ENCODE peak calls at places on chromosomes 11 and 22, in four cellular contexts. O, J, L and S are unnamed samples.

GRCh38 chr11:50412832-50413231 is 380.2 kb downstream of the OR4C45 start:
- DNase-seq in O (no peak), J (no peak), L (no peak), S (no peak)

GRCh38 chr11:61636676-61637075 is 43.5 kb upstream of the DAGLA start:
- DNase-seq in J (no peak), L (no peak), O (no peak), S (no peak)

GRCh38 chr22:27383896-27384295 is 417.7 kb downstream of the MN1 start:
- DNase-seq in O (no peak), L (no peak), J (no peak), S (no peak)

GRCh38 chr11:81596709-81597108 is 1137.0 kb downstream of the FAM181B start:
- DNase-seq in O (no peak), L (no peak), J (no peak), S (no peak)

GRCh38 chr11:9172394-9172793 is 81.0 kb upstream of the SCUBE2 start:
- DNase-seq in O (no peak), L (no peak), J (no peak), S (no peak)

GRCh38 chr22:41480397-41480735 is 11.4 kb downstream of the ACO2 start:
- DNase-seq in J (no peak), O (no peak), L (no peak), S (no peak)

GRCh38 chr11:80521592-80521991 is 1080.8 kb upstream of the TENM4 start:
- DNase-seq in O (no peak), L (no peak), J (no peak), S (no peak)

GRCh38 chr11:45027312-45027711 is 76.6 kb upstream of the TP53I11 start:
- DNase-seq in O (no peak), L (no peak), J (no peak), S (no peak)

GRCh38 chr11:65917434-65918210 is 1.2 kb downstream of the C11orf68 start:
- DNase-seq in O (no peak), L (no peak), J (no peak), S (no peak)

GRCh38 chr11:16295592-16295991 is 60.8 kb downstream of the SOX6 start:
- DNase-seq in L (no peak), O (no peak), J (no peak), S (no peak)

GRCh38 chr11:56497010-56497409 is 5.8 kb upstream of the OR5M8 start:
- DNase-seq in O (no peak), L (no peak), J (no peak), S (no peak)

GRCh38 chr11:61827573-61828378 is at the start of gene FADS2:
- DNase-seq in O (peak), J (peak), L (peak), S (peak)

GRCh38 chr22:24768537-24769374 is 5.8 kb downstream of the PIWIL3 start:
- DNase-seq in J (peak), L (peak), O (peak), S (no peak)

GRCh38 chr11:28743101-28743550 is 634.9 kb downstream of the METTL15 start:
- DNase-seq in J (peak), O (no peak), L (no peak), S (no peak)

GRCh38 chr11:118953265-118953664 is 2.8 kb upstream of the UPK2 start:
- DNase-seq in L (no peak), O (no peak), J (peak), S (no peak)

GRCh38 chr11:46247664-46248063 is 29.8 kb upstream of the CREB3L1 start:
- DNase-seq in O (no peak), L (no peak), J (peak), S (no peak)

GRCh38 chr11:3627291-3627690 is 14.5 kb downstream of the ART5 start:
- DNase-seq in J (no peak), L (no peak), O (no peak), S (no peak)

GRCh38 chr22:25141994-25142620 is 57.6 kb upstream of the CRYBB3 start:
- DNase-seq in O (no peak), J (peak), L (peak), S (no peak)

GRCh38 chr11:84800755-84801346 is 826.3 kb downstream of the DLG2 start:
- DNase-seq in J (peak), L (no peak), O (no peak), S (no peak)

GRCh38 chr11:127925430-127925829 is 661.9 kb downstream of the ETS1 start:
- DNase-seq in L (no peak), O (no peak), J (no peak), S (no peak)

GRCh38 chr11:97567801-97568200 is 1178.0 kb downstream of the JRKL start:
- DNase-seq in L (no peak), O (no peak), J (no peak), S (no peak)

GRCh38 chr22:44913198-44913983 is 96.4 kb downstream of the PHF21B start:
- DNase-seq in J (no peak), L (peak), O (no peak), S (peak)

GRCh38 chr11:102573851-102574250 is 43.3 kb upstream of the MMP7 start:
- DNase-seq in L (no peak), O (no peak), J (no peak), S (no peak)

GRCh38 chr22:39144101-39144815 is 8.2 kb downstream of the CBX7 start:
- DNase-seq in O (peak), L (peak), J (no peak), S (peak)

GRCh38 chr11:10792385-10793068 is 16.2 kb downstream of the EIF4G2 start:
- DNase-seq in O (peak), J (peak), L (peak), S (peak)

GRCh38 chr11:72189448-72190250 is 2.3 kb upstream of the FOLR1 start:
- DNase-seq in O (no peak), J (peak), L (no peak), S (no peak)

GRCh38 chr11:12200359-12201015 is 90.1 kb downstream of the MICAL2 start:
- DNase-seq in J (peak), O (no peak), L (peak), S (peak)

GRCh38 chr22:27153386-27153785 is 496.0 kb downstream of the MIAT start:
- DNase-seq in J (no peak), O (no peak), L (no peak), S (no peak)

GRCh38 chr11:112157274-112157766 is 6.6 kb downstream of the IL18 start:
- DNase-seq in O (no peak), L (no peak), J (no peak), S (no peak)

GRCh38 chr11:63551889-63552266 is 11.3 kb downstream of the PLAAT2 start:
- DNase-seq in O (peak), J (no peak), L (peak), S (no peak)

GRCh38 chr11:57546451-57546850 is 9.1 kb downstream of the SMTNL1 start:
- DNase-seq in O (no peak), J (no peak), L (no peak), S (no peak)

GRCh38 chr11:130705670-130706421 is 210.4 kb downstream of the SNX19 start:
- DNase-seq in O (no peak), J (no peak), L (no peak), S (no peak)

GRCh38 chr11:32149748-32150147 is 58.9 kb downstream of the RCN1 start:
- DNase-seq in J (no peak), L (no peak), O (no peak), S (no peak)

GRCh38 chr11:7654094-7654742 is 19.1 kb downstream of the CYB5R2 start:
- DNase-seq in O (no peak), J (no peak), L (no peak), S (no peak)